ENCODE peak calls at places on chromosome 17, in six cellular contexts. Z, U, D, W, Y and V are unnamed samples.

GRCh38 chr17:38599398-38599856 is 6.3 kb downstream of the SRCIN1 start:
- DNase-seq in Z (no peak), U (no peak), D (no peak), W (no peak), Y (no peak), V (no peak)

GRCh38 chr17:79385962-79386563 is 224.8 kb downstream of the RBFOX3 start:
- DNase-seq in Z (no peak), U (no peak), D (no peak), W (no peak), Y (no peak), V (no peak)

GRCh38 chr17:48746916-48747444 is 18.4 kb upstream of the HOXB13 start:
- DNase-seq in Z (no peak), U (no peak), D (no peak), W (no peak), Y (no peak), V (no peak)

GRCh38 chr17:47265983-47266541 is 12.4 kb downstream of the ITGB3 start:
- DNase-seq in Z (no peak), U (no peak), D (no peak), W (no peak), Y (peak; percentile 88), V (no peak)

GRCh38 chr17:78338860-78339259 is 21.0 kb downstream of the SOCS3 start:
- DNase-seq in Z (no peak), U (no peak), D (peak; percentile 56), W (no peak), Y (no peak), V (no peak)

GRCh38 chr17:79362086-79362995 is 248.5 kb downstream of the RBFOX3 start:
- DNase-seq in Z (no peak), U (no peak), D (no peak), W (no peak), Y (no peak), V (no peak)

GRCh38 chr17:16568541-16569357 is at the start of gene ZNF287:
- DNase-seq in Z (peak; percentile 94), U (peak; percentile 88), D (peak; percentile 91), W (peak; percentile 98), Y (peak; percentile 91), V (peak; percentile 72)

GRCh38 chr17:38958756-38959155 is 8.4 kb downstream of the FBXO47 start:
- DNase-seq in Z (no peak), U (no peak), D (no peak), W (no peak), Y (peak; percentile 37), V (no peak)